ENCODE peak calls at places on chromosomes 11 and 22, in nine cellular contexts. N, P, W, J, T, U, H, E and X are unnamed samples. For H3K27me3 and H3K36me3, the result is how much of the 10 kb centered on the place peaks cover.

GRCh38 chr22:29456211-29456671 is 17.9 kb downstream of the RFPL1 start:
- DNase-seq in N (no peak), P (no peak), W (no peak), J (no peak), T (peak), U (no peak), H (no peak), E (no peak), X (no peak)

GRCh38 chr11:69003301-69003865 is 9.7 kb downstream of the MRGPRF start:
- DNase-seq in N (peak), P (no peak), W (peak), J (no peak), T (no peak), U (no peak), H (no peak), E (no peak), X (no peak)

GRCh38 chr11:94650756-94651155 is 83.6 kb downstream of the PIWIL4 start:
- DNase-seq in N (peak), P (no peak), W (peak), J (peak), T (peak), U (peak), H (no peak), E (no peak), X (peak)

GRCh38 chr22:43007519-43008102 is 7.3 kb downstream of the PACSIN2 start:
- DNase-seq in N (no peak), P (no peak), W (peak), J (peak), T (peak), U (no peak), H (no peak), E (peak), X (peak)

GRCh38 chr11:127392575-127392974 is 392.0 kb upstream of the KIRREL3 start:
- DNase-seq in N (no peak), P (no peak), W (no peak), J (no peak), T (no peak), U (no peak), H (no peak), E (no peak), X (no peak)

GRCh38 chr11:66008468-66009101 is 3.2 kb upstream of the CST6 start:
- DNase-seq in N (no peak), P (no peak), W (no peak), J (no peak), T (no peak), U (no peak), H (peak), E (peak), X (no peak)

GRCh38 chr11:85977751-85978160 is 91.1 kb downstream of the PICALM start:
- DNase-seq in N (no peak), P (no peak), W (no peak), J (no peak), T (no peak), U (no peak), H (no peak), E (no peak), X (no peak)

GRCh38 chr11:92166335-92166734 is 58.3 kb upstream of the FAT3 start:
- DNase-seq in N (no peak), P (no peak), W (no peak), J (no peak), T (no peak), U (no peak), H (no peak), E (no peak), X (no peak)

GRCh38 chr11:66542362-66542761 is 3.5 kb downstream of the ZDHHC24 start:
- DNase-seq in N (no peak), P (no peak), W (no peak), J (no peak), T (peak), U (no peak), H (peak), E (no peak), X (no peak)

GRCh38 chr22:23856721-23857605 is 712 bp upstream of the SLC2A11 start:
- DNase-seq in N (no peak), P (peak), W (peak), J (peak), T (peak), U (no peak), H (peak), E (no peak), X (no peak)

GRCh38 chr11:17015639-17016125 is 1.5 kb upstream of the PLEKHA7 start:
- DNase-seq in N (peak), P (no peak), W (no peak), J (peak), T (peak), U (peak), H (no peak), E (peak), X (no peak)

GRCh38 chr11:26465270-26465669 is 106.8 kb downstream of the MUC15 start:
- DNase-seq in N (no peak), P (no peak), W (no peak), J (no peak), T (no peak), U (no peak), H (no peak), E (no peak), X (no peak)

GRCh38 chr22:40345271-40345670 is 1.0 kb upstream of the ADSL start:
- DNase-seq in N (no peak), P (no peak), W (no peak), J (no peak), T (peak), U (no peak), H (peak), E (no peak), X (no peak)

GRCh38 chr11:808427-809286 is 1.1 kb upstream of the RPLP2 start:
- DNase-seq in N (no peak), P (no peak), W (no peak), J (no peak), T (no peak), U (no peak), H (no peak), E (peak), X (no peak)

GRCh38 chr11:209275-210121 is 2.0 kb downstream of the RIC8A start:
- DNase-seq in N (peak), P (no peak), W (peak), J (no peak), T (no peak), U (no peak), H (no peak), E (no peak), X (no peak)

GRCh38 chr22:30268331-30268730 is 1.7 kb upstream of the OSM start:
- DNase-seq in N (no peak), P (no peak), W (no peak), J (no peak), T (no peak), U (no peak), H (no peak), E (no peak), X (no peak)

GRCh38 chr11:4884341-4884740 is 2.6 kb downstream of the OR51T1 start:
- DNase-seq in N (no peak), P (no peak), W (no peak), J (no peak), T (no peak), U (no peak), H (no peak), E (no peak), X (no peak)

GRCh38 chr11:272195-272930 is 5.8 kb upstream of the NLRP6 start:
- DNase-seq in N (no peak), P (no peak), W (no peak), J (no peak), T (no peak), U (no peak), H (no peak), E (no peak), X (no peak)

GRCh38 chr11:44857490-44857889 is 93.2 kb downstream of the TP53I11 start:
- DNase-seq in N (no peak), P (no peak), W (no peak), J (no peak), T (no peak), U (peak), H (no peak), E (no peak), X (no peak)

GRCh38 chr11:119745112-119745511 is 16.1 kb upstream of the NECTIN1 start:
- DNase-seq in N (no peak), P (no peak), W (no peak), J (no peak), T (no peak), U (no peak), H (no peak), E (no peak), X (no peak)

GRCh38 chr22:17637490-17638181 is 921 bp upstream of the BCL2L13 start:
- DNase-seq in N (no peak), P (no peak), W (peak), J (no peak), T (no peak), U (no peak), H (no peak), E (no peak), X (no peak)

GRCh38 chr11:35664977-35665441 is 2.4 kb downstream of the TRIM44 start:
- DNase-seq in N (no peak), P (no peak), W (no peak), J (no peak), T (peak), U (no peak), H (no peak), E (no peak), X (no peak)

GRCh38 chr11:104968365-104968855 is at the start of gene CASP4:
- DNase-seq in N (no peak), P (no peak), W (peak), J (peak), T (peak), U (no peak), H (peak), E (no peak), X (no peak)

GRCh38 chr11:2071748-2072385 is 67.3 kb downstream of the IGF2 start:
- DNase-seq in N (no peak), P (no peak), W (no peak), J (no peak), T (no peak), U (no peak), H (peak), E (no peak), X (no peak)

GRCh38 chr11:46003647-46004046 is 81.2 kb downstream of the LARGE2 start:
- DNase-seq in N (no peak), P (no peak), W (no peak), J (no peak), T (peak), U (no peak), H (no peak), E (no peak), X (no peak)

GRCh38 chr11:118215262-118215661 is 9.5 kb downstream of the JAML start:
- DNase-seq in N (no peak), P (no peak), W (no peak), J (no peak), T (no peak), U (no peak), H (no peak), E (no peak), X (no peak)

GRCh38 chr22:18012528-18012927 is 11.8 kb downstream of the MICAL3 start:
- DNase-seq in N (no peak), P (no peak), W (no peak), J (no peak), T (peak), U (no peak), H (peak), E (no peak), X (no peak)

GRCh38 chr11:8207080-8208000 is 38.5 kb upstream of the RIC3 start:
- DNase-seq in N (no peak), P (no peak), W (no peak), J (no peak), T (peak), U (no peak), H (no peak), E (no peak), X (no peak)

GRCh38 chr11:47590026-47590861 is 3.8 kb downstream of the FAM180B start:
- DNase-seq in N (no peak), P (no peak), W (no peak), J (no peak), T (no peak), U (no peak), H (no peak), E (no peak), X (no peak)

GRCh38 chr11:47591764-47592163 is 2.4 kb downstream of the C1QTNF4 start:
- DNase-seq in N (no peak), P (no peak), W (no peak), J (no peak), T (no peak), U (no peak), H (no peak), E (no peak), X (no peak)

GRCh38 chr11:47587733-47588326 is 1.4 kb downstream of the FAM180B start:
- DNase-seq in N (no peak), P (peak), W (peak), J (peak), T (no peak), U (peak), H (no peak), E (peak), X (peak)

GRCh38 chr11:47589103-47589502 is 2.6 kb downstream of the FAM180B start:
- DNase-seq in N (no peak), P (no peak), W (no peak), J (no peak), T (no peak), U (no peak), H (no peak), E (no peak), X (no peak)

DNA sequence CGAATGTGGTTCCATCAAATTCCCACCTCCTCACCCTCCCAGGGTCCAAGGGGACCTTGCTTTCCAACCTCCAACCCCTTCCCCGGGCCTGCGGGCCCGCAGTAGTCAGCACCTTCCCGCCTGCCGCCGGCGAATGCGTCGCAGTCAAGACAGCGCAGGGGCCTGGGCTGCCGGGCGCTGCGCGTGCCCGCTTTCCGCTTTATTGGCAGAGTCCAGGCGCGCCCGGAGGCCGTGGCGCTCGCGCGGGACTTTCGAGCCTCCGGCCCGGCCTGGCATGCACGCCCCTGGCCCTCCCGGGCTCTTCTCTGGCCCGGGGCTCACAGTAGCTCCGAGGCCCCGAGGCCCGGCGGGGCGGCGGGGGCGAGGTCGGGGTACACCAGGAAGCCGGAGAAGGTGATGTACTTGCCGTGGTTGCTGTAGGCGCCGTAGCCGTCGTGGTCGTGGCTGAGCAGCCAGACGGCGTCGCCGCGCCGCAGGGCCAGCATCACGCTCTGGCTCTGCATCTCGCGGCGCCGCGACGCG is 3.1 kb downstream of the FAM180B start:
- DNase-seq in N (no peak), P (no peak), W (no peak), J (no peak), T (no peak), U (no peak), H (no peak), E (no peak), X (no peak)
- H3K4me3 ChIP-seq in N (no peak), P (no peak), W (peak), J (no peak), T (peak), U (peak), H (peak), E (no peak), X (peak)

DNA sequence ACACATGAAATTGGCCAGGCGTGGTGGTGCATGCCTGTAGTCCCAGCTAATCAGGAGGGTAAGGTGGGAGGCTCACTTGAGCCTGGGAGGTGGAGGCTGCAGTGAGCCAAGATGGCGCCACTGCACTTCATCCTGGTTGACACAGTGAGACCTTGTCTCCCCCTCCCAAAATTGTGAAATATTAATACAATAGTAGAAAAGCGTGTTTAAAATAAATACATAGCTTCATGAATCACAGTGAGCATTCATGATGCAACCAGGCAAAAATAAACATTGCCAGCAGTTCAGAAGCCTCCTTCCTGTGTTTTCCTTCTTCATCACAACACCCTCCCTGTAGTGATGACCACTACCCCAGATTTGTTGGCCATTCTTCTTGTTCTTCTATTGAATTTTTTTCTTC is 4.3 kb upstream of the TEAD1 start:
- DNase-seq in N (no peak), P (no peak), W (no peak), J (no peak), T (peak), U (no peak), H (peak), E (no peak), X (no peak)
- H3K27me3 ChIP-seq in N (under half), P (under half), W (under half), J (under half), T (under half), U (under half), H (under half), E (under half), X (under half)

DNA sequence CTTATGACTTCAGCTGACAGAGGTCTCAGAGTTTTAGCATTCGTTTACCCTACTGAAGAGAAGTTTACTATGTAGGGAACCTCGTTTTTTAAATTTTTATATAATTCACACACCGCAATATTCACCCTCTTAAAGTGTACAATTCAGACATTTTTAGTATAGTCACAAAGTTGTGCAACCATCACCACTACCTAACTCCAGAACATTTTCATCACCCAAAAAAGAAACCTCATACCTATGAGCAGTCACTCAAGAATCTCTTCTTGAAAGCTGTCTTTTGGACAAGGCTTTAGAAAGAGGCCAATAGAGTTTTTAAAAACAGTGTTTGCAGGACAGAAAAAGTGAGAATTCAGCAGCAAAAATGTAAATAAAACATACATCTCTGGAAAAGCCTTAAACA is 39.5 kb upstream of the CLNS1A start:
- DNase-seq in N (no peak), P (no peak), W (no peak), J (no peak), T (peak), U (no peak), H (no peak), E (no peak), X (no peak)
- H3K36me3 ChIP-seq in N (under half), P (half or more), W (under half), J (under half), T (under half), U (half or more), H (under half), E (under half), X (half or more)

DNA sequence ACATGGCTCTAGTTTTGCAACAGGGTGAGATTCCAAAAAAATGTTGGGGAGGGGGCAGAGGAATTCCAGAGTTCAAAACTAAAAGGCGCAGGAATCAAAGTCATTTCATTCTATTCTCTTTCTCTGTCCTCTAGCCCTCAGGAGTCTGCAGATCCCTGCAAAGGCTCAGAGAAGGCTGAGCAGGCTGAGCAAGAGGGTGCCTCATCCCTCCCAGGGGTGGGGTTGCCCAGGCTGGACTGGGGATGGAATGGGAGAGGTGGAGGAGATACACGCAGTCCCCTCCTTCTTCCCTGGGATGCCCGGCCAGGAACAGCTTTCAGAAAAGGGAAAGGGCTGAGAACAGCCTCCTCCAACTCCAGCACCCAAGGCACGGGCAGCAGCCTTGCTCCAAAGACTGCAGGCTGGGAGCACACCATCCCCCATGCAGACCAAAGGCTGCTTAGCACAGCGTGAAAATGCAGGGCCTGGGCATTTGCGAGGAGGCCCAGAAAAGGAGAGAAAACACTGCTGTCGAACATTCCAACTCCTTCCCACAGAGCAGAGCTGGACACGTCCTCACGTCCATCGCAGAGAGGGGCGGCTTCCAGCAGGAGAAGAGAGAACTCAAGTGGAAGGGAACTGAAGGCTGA is 51.8 kb downstream of the MN1 start:
- DNase-seq in N (no peak), P (no peak), W (no peak), J (no peak), T (peak), U (no peak), H (peak), E (no peak), X (peak)
- H3K4me3 ChIP-seq in N (no peak), P (no peak), W (no peak), J (no peak), T (no peak), U (no peak), H (no peak), E (no peak), X (no peak)

GRCh38 chr11:61555051-61555969 is 25.6 kb downstream of the SYT7 start:
- DNase-seq in N (no peak), P (peak), W (no peak), J (no peak), T (no peak), U (no peak), H (no peak), E (no peak), X (no peak)

GRCh38 chr11:61555978-61556377 is 24.9 kb downstream of the SYT7 start:
- DNase-seq in N (no peak), P (peak), W (no peak), J (no peak), T (no peak), U (no peak), H (no peak), E (no peak), X (no peak)

GRCh38 chr11:61553373-61554171 is 27.3 kb downstream of the SYT7 start:
- DNase-seq in N (no peak), P (peak), W (no peak), J (peak), T (no peak), U (no peak), H (no peak), E (peak), X (no peak)

GRCh38 chr11:61554172-61554988 is 26.5 kb downstream of the SYT7 start:
- DNase-seq in N (no peak), P (peak), W (no peak), J (no peak), T (no peak), U (no peak), H (peak), E (no peak), X (no peak)

GRCh38 chr11:61556621-61557020 is 24.3 kb downstream of the SYT7 start:
- DNase-seq in N (no peak), P (no peak), W (no peak), J (no peak), T (no peak), U (no peak), H (no peak), E (peak), X (no peak)
- H3K27me3 ChIP-seq in N (under half), P (half or more), W (under half), J (under half), T (half or more), U (under half), H (under half), E (under half), X (half or more)

GRCh38 chr22:38317995-38318715 is 922 bp upstream of the CSNK1E start:
- DNase-seq in N (no peak), P (no peak), W (peak), J (peak), T (peak), U (peak), H (peak), E (peak), X (peak)
- H3K36me3 ChIP-seq in N (under half), P (under half), W (under half), J (under half), T (under half), U (under half), H (under half), E (under half), X (under half)